ENCODE peak calls at places on chromosomes 12 and 14, in five cellular contexts. One of them, this sample, is unnamed.

GRCh38 chr12:20392339-20392738 is 24.0 kb downstream of the PDE3A start:
- DNase-seq in A549: no peak
- DNase-seq in IMR-90: no peak
- DNase-seq in K562: no peak
- DNase-seq in H1: no peak
- DNase-seq in this sample: no peak

GRCh38 chr12:54413284-54414190 is 5.5 kb downstream of the ITGA5 start:
- DNase-seq in A549: no peak
- DNase-seq in IMR-90: no peak
- DNase-seq in K562: no peak
- DNase-seq in H1: no peak
- DNase-seq in this sample: no peak

GRCh38 chr14:39469094-39469710 is 37.0 kb upstream of the FBXO33 start:
- DNase-seq in A549: no peak
- DNase-seq in IMR-90: no peak
- DNase-seq in K562: no peak
- DNase-seq in H1: peak
- DNase-seq in this sample: peak

GRCh38 chr14:25431211-25432076 is 381.5 kb upstream of the STXBP6 start:
- DNase-seq in A549: no peak
- DNase-seq in IMR-90: no peak
- DNase-seq in K562: no peak
- DNase-seq in H1: peak
- DNase-seq in this sample: peak

GRCh38 chr12:104482113-104482512 is 25.4 kb downstream of the CHST11 start:
- DNase-seq in A549: no peak
- DNase-seq in IMR-90: no peak
- DNase-seq in K562: no peak
- DNase-seq in H1: no peak
- DNase-seq in this sample: no peak

GRCh38 chr14:72701232-72701555 is 192.7 kb downstream of the DPF3 start:
- DNase-seq in A549: no peak
- DNase-seq in IMR-90: no peak
- DNase-seq in K562: no peak
- DNase-seq in H1: no peak
- DNase-seq in this sample: no peak

GRCh38 chr12:58750484-58750883 is 169.8 kb downstream of the LRIG3 start:
- DNase-seq in A549: peak
- DNase-seq in IMR-90: peak
- DNase-seq in K562: no peak
- DNase-seq in H1: no peak
- DNase-seq in this sample: no peak

GRCh38 chr12:116656371-116656770 is 81.5 kb downstream of the SPRING1 start:
- DNase-seq in A549: no peak
- DNase-seq in IMR-90: no peak
- DNase-seq in K562: no peak
- DNase-seq in H1: no peak
- DNase-seq in this sample: no peak

GRCh38 chr12:89038831-89039509 is 313.3 kb downstream of the DUSP6 start:
- DNase-seq in A549: no peak
- DNase-seq in IMR-90: no peak
- DNase-seq in K562: no peak
- DNase-seq in H1: no peak
- DNase-seq in this sample: no peak

GRCh38 chr12:100058482-100059029 is 73.8 kb upstream of the ANKS1B start:
- DNase-seq in A549: no peak
- DNase-seq in IMR-90: peak
- DNase-seq in K562: no peak
- DNase-seq in H1: no peak
- DNase-seq in this sample: no peak

GRCh38 chr14:65718629-65719028 is 306.1 kb downstream of the FUT8 start:
- DNase-seq in A549: no peak
- DNase-seq in IMR-90: no peak
- DNase-seq in K562: no peak
- DNase-seq in H1: no peak
- DNase-seq in this sample: no peak

GRCh38 chr12:38906482-38907170 is 1.2 kb upstream of the CPNE8 start:
- DNase-seq in A549: peak
- DNase-seq in IMR-90: no peak
- DNase-seq in K562: peak
- DNase-seq in H1: peak
- DNase-seq in this sample: peak

GRCh38 chr12:77488041-77488620 is 342.6 kb upstream of the NAV3 start:
- DNase-seq in A549: no peak
- DNase-seq in IMR-90: peak
- DNase-seq in K562: no peak
- DNase-seq in H1: no peak
- DNase-seq in this sample: no peak

GRCh38 chr12:131005161-131006035 is 51.7 kb downstream of the ADGRD1 start:
- DNase-seq in A549: no peak
- DNase-seq in IMR-90: no peak
- DNase-seq in K562: no peak
- DNase-seq in H1: no peak
- DNase-seq in this sample: no peak

GRCh38 chr12:27462151-27462694 is 15.7 kb downstream of the SMCO2 start:
- DNase-seq in A549: no peak
- DNase-seq in IMR-90: peak
- DNase-seq in K562: no peak
- DNase-seq in H1: no peak
- DNase-seq in this sample: no peak
- TF ChIP-seq MAFK in A549: no peak
- TF ChIP-seq MAFK in IMR-90: no peak
- TF ChIP-seq MAFK in K562: no peak
- TF ChIP-seq MAFK in H1: no peak
- TF ChIP-seq MAFK in this sample: no peak

GRCh38 chr14:63478437-63478852 is 64.7 kb downstream of the PPP2R5E start:
- DNase-seq in A549: no peak
- DNase-seq in IMR-90: no peak
- DNase-seq in K562: no peak
- DNase-seq in H1: no peak
- DNase-seq in this sample: no peak
- TF ChIP-seq MAFK in A549: no peak
- TF ChIP-seq MAFK in IMR-90: no peak
- TF ChIP-seq MAFK in K562: no peak
- TF ChIP-seq MAFK in H1: no peak
- TF ChIP-seq MAFK in this sample: no peak

GRCh38 chr12:48023386-48023785 is 19.1 kb upstream of the COL2A1 start:
- DNase-seq in A549: no peak
- DNase-seq in IMR-90: no peak
- DNase-seq in K562: no peak
- DNase-seq in H1: no peak
- DNase-seq in this sample: no peak

GRCh38 chr12:48022180-48022521 is 17.9 kb upstream of the COL2A1 start:
- DNase-seq in A549: no peak
- DNase-seq in IMR-90: no peak
- DNase-seq in K562: no peak
- DNase-seq in H1: no peak
- DNase-seq in this sample: no peak

GRCh38 chr12:48019639-48020265 is 15.5 kb upstream of the COL2A1 start:
- DNase-seq in A549: no peak
- DNase-seq in IMR-90: no peak
- DNase-seq in K562: no peak
- DNase-seq in H1: no peak
- DNase-seq in this sample: no peak

GRCh38 chr12:48022676-48023385 is 18.6 kb upstream of the COL2A1 start:
- DNase-seq in A549: no peak
- DNase-seq in IMR-90: no peak
- DNase-seq in K562: no peak
- DNase-seq in H1: no peak
- DNase-seq in this sample: peak

GRCh38 chr12:48021485-48022179 is 17.4 kb upstream of the COL2A1 start:
- DNase-seq in A549: no peak
- DNase-seq in IMR-90: no peak
- DNase-seq in K562: no peak
- DNase-seq in H1: peak
- DNase-seq in this sample: no peak
- TF ChIP-seq MAFK in A549: no peak
- TF ChIP-seq MAFK in IMR-90: no peak
- TF ChIP-seq MAFK in K562: no peak
- TF ChIP-seq MAFK in H1: no peak
- TF ChIP-seq MAFK in this sample: no peak

GRCh38 chr14:31205681-31206535 is 1.7 kb downstream of the HECTD1 start:
- DNase-seq in A549: no peak
- DNase-seq in IMR-90: peak
- DNase-seq in K562: peak
- DNase-seq in H1: no peak
- DNase-seq in this sample: peak
- TF ChIP-seq MAFK in A549: peak
- TF ChIP-seq MAFK in IMR-90: peak
- TF ChIP-seq MAFK in K562: no peak
- TF ChIP-seq MAFK in H1: no peak
- TF ChIP-seq MAFK in this sample: peak

GRCh38 chr12:85076688-85077430 is 40.7 kb downstream of the LRRIQ1 start:
- DNase-seq in A549: peak
- DNase-seq in IMR-90: peak
- DNase-seq in K562: no peak
- DNase-seq in H1: no peak
- DNase-seq in this sample: peak
- TF ChIP-seq MAFK in A549: no peak
- TF ChIP-seq MAFK in IMR-90: no peak
- TF ChIP-seq MAFK in K562: no peak
- TF ChIP-seq MAFK in H1: peak
- TF ChIP-seq MAFK in this sample: no peak

GRCh38 chr12:109951136-109951535 is 45.0 kb downstream of the GIT2 start:
- DNase-seq in A549: no peak
- DNase-seq in IMR-90: peak
- DNase-seq in K562: no peak
- DNase-seq in H1: no peak
- DNase-seq in this sample: no peak
- TF ChIP-seq MAFK in A549: no peak
- TF ChIP-seq MAFK in IMR-90: peak
- TF ChIP-seq MAFK in K562: no peak
- TF ChIP-seq MAFK in H1: no peak
- TF ChIP-seq MAFK in this sample: no peak

DNA sequence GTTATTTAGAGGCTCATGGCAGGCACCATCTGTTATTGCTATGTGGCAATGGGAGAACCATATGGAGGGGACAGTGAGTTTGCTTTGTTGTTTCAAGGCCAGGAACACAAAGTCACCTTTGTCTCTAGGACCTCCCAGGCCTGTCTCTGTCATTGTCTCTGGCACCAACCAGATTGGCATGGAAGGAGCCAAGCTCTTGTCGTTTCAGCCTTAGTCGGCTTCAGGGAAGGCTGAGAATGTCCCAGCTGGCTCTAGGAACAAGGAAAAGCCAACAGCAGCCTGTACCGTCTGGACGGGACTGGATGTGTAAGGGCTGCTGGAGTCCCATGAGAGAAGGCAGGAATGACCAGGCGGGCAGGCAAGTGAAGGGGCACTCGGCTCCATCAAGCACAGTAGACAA is 29.2 kb downstream of the RPH3A start:
- DNase-seq in A549: no peak
- DNase-seq in IMR-90: no peak
- DNase-seq in K562: no peak
- DNase-seq in H1: peak
- DNase-seq in this sample: no peak
- TF ChIP-seq MAFK in A549: no peak
- TF ChIP-seq MAFK in IMR-90: no peak
- TF ChIP-seq MAFK in K562: no peak
- TF ChIP-seq MAFK in H1: no peak
- TF ChIP-seq MAFK in this sample: no peak